ENCODE peak calls at places on chromosomes 16 and 17, in six cellular contexts. U, T, B, N, I and W are unnamed samples.
A peak's percentile ranks its signal among the peaks of the same experiment; 100 is the strongest.

GRCh38 chr17:9529033-9529748 is 46.4 kb downstream of the STX8 start:
- DNase-seq in T (no peak), B (no peak), I (peak; percentile 28), N (peak; percentile 26), U (no peak), W (no peak)

GRCh38 chr16:56469748-56470147 is 18.4 kb downstream of the OGFOD1 start:
- DNase-seq in T (no peak), U (no peak), N (no peak), I (no peak), B (no peak), W (no peak)

GRCh38 chr17:36665417-36665816 is 64.0 kb downstream of the MRM1 start:
- DNase-seq in U (no peak), N (peak; percentile 43), B (no peak), T (no peak), I (no peak), W (no peak)

GRCh38 chr16:88536971-88537751 is 33.0 kb upstream of the ZC3H18 start:
- DNase-seq in U (no peak), T (no peak), B (no peak), I (no peak), N (no peak), W (no peak)

GRCh38 chr17:67151717-67152116 is 93.3 kb downstream of the HELZ start:
- DNase-seq in U (no peak), I (no peak), B (no peak), T (no peak), N (peak; percentile 84), W (no peak)

GRCh38 chr16:62445909-62446308 is 409.7 kb upstream of the CDH8 start:
- DNase-seq in N (no peak), I (no peak), B (no peak), T (no peak), U (no peak), W (no peak)

GRCh38 chr16:30731411-30731810 is 16.8 kb upstream of the PHKG2 start:
- DNase-seq in B (no peak), U (no peak), T (no peak), N (no peak), I (no peak), W (peak; percentile 2)

GRCh38 chr17:68195667-68196393 is 52.0 kb upstream of the AMZ2 start:
- DNase-seq in B (no peak), T (no peak), U (no peak), I (peak; percentile 39), N (no peak), W (peak; percentile 45)